ENCODE peak calls at places on chromosomes 12 and 14, in seven cellular contexts. One of them, this sample, is unnamed.

GRCh38 chr12:49034287-49034622 is 15.7 kb upstream of the PRKAG1 start:
- DNase-seq in activated B cell treated with CpG ODN at 0.5 μM for 24 hours: no peak
- DNase-seq in cardiac fibroblast: no peak
- DNase-seq in lower leg skin: no peak
- DNase-seq in body of pancreas: no peak
- DNase-seq in heart left ventricle: no peak
- DNase-seq in RWPE1: no peak
- DNase-seq in this sample: no peak

GRCh38 chr12:90546511-90546910 is 408.5 kb downstream of the CCER1 start:
- DNase-seq in activated B cell treated with CpG ODN at 0.5 μM for 24 hours: no peak
- DNase-seq in cardiac fibroblast: no peak
- DNase-seq in lower leg skin: no peak
- DNase-seq in body of pancreas: no peak
- DNase-seq in heart left ventricle: no peak
- DNase-seq in RWPE1: no peak
- DNase-seq in this sample: no peak

GRCh38 chr14:73427516-73428264 is 30.7 kb downstream of the NUMB start:
- DNase-seq in activated B cell treated with CpG ODN at 0.5 μM for 24 hours: no peak
- DNase-seq in cardiac fibroblast: no peak
- DNase-seq in lower leg skin: no peak
- DNase-seq in body of pancreas: no peak
- DNase-seq in heart left ventricle: no peak
- DNase-seq in RWPE1: no peak
- DNase-seq in this sample: no peak

GRCh38 chr14:89408907-89409675 is 7.9 kb downstream of the FOXN3 start:
- DNase-seq in activated B cell treated with CpG ODN at 0.5 μM for 24 hours: no peak
- DNase-seq in cardiac fibroblast: peak; percentile 44
- DNase-seq in lower leg skin: peak; percentile 66
- DNase-seq in body of pancreas: no peak
- DNase-seq in heart left ventricle: no peak
- DNase-seq in RWPE1: peak; percentile 75
- DNase-seq in this sample: no peak

GRCh38 chr14:96096639-96097610 is 57.8 kb downstream of the C14orf132 start:
- DNase-seq in activated B cell treated with CpG ODN at 0.5 μM for 24 hours: no peak
- DNase-seq in cardiac fibroblast: no peak
- DNase-seq in lower leg skin: no peak
- DNase-seq in body of pancreas: no peak
- DNase-seq in heart left ventricle: no peak
- DNase-seq in RWPE1: no peak
- DNase-seq in this sample: no peak

GRCh38 chr12:126248871-126249403 is 1183.7 kb downstream of the AACS start:
- DNase-seq in activated B cell treated with CpG ODN at 0.5 μM for 24 hours: no peak
- DNase-seq in cardiac fibroblast: peak; percentile 0
- DNase-seq in lower leg skin: no peak
- DNase-seq in body of pancreas: no peak
- DNase-seq in heart left ventricle: no peak
- DNase-seq in RWPE1: no peak
- DNase-seq in this sample: no peak

GRCh38 chr12:102481705-102482104 is 1.3 kb upstream of the IGF1 start:
- DNase-seq in activated B cell treated with CpG ODN at 0.5 μM for 24 hours: no peak
- DNase-seq in cardiac fibroblast: no peak
- DNase-seq in lower leg skin: no peak
- DNase-seq in body of pancreas: no peak
- DNase-seq in heart left ventricle: no peak
- DNase-seq in RWPE1: no peak
- DNase-seq in this sample: no peak

GRCh38 chr14:94360945-94361565 is 27.3 kb downstream of the SERPINA1 start:
- DNase-seq in activated B cell treated with CpG ODN at 0.5 μM for 24 hours: no peak
- DNase-seq in cardiac fibroblast: no peak
- DNase-seq in lower leg skin: no peak
- DNase-seq in body of pancreas: no peak
- DNase-seq in heart left ventricle: no peak
- DNase-seq in RWPE1: no peak
- DNase-seq in this sample: no peak

GRCh38 chr12:8078916-8079315 is 3.2 kb upstream of the NECAP1 start:
- DNase-seq in activated B cell treated with CpG ODN at 0.5 μM for 24 hours: no peak
- DNase-seq in cardiac fibroblast: no peak
- DNase-seq in lower leg skin: no peak
- DNase-seq in body of pancreas: no peak
- DNase-seq in heart left ventricle: no peak
- DNase-seq in RWPE1: no peak
- DNase-seq in this sample: no peak

DNA sequence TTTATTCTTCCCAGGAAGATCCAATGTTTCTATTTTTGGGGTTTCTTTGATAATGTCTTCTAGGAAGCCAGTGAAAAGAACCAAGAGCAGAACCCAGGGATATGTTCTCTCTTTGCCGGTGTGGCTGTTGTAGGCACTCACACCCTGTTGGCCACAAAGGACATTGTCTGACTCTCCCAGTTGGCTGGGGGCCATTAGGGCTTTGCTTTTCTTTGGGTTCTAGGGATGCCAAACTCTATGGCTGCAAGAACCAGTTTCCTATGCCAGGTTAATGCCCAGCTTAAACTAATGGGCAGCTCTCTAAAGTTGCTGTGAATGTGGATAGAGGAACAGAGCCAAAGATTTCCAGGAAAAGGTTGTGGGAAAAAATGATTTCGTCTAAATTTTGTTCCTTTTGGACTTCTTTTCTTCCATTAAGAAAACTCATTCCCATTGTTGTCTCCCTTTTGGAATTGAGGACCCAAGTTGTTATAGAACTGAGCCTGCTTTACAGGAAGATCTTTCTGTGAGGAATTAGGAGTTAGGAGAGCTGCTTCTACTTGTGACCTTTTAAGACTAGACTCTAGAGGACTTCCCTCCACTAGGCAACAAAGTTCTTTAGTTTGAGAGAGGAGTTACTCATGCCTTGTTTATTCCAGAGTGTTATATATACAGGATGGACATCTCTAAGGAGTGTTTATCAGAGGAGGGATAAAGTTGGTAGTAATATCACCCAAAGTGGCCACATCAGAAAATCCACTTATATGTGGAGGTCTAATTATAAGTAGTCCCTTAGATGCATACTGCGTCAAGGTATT is 13.1 kb downstream of the COPZ1 start:
- DNase-seq in activated B cell treated with CpG ODN at 0.5 μM for 24 hours: no peak
- DNase-seq in cardiac fibroblast: no peak
- DNase-seq in lower leg skin: no peak
- DNase-seq in body of pancreas: peak; percentile 52
- DNase-seq in heart left ventricle: no peak
- DNase-seq in RWPE1: no peak
- DNase-seq in this sample: no peak
- TF ChIP-seq CTCF in activated B cell treated with CpG ODN at 0.5 μM for 24 hours: no peak
- TF ChIP-seq CTCF in cardiac fibroblast: peak; percentile 3
- TF ChIP-seq CTCF in lower leg skin: no peak
- TF ChIP-seq CTCF in body of pancreas: no peak
- TF ChIP-seq CTCF in heart left ventricle: peak; percentile 3
- TF ChIP-seq CTCF in RWPE1: no peak
- TF ChIP-seq CTCF in this sample: no peak

GRCh38 chr12:56804169-56804568 is 41.0 kb downstream of the HSD17B6 start:
- DNase-seq in activated B cell treated with CpG ODN at 0.5 μM for 24 hours: no peak
- DNase-seq in cardiac fibroblast: no peak
- DNase-seq in lower leg skin: no peak
- DNase-seq in body of pancreas: no peak
- DNase-seq in heart left ventricle: no peak
- DNase-seq in RWPE1: no peak
- DNase-seq in this sample: no peak

GRCh38 chr12:56804684-56805083 is 41.6 kb downstream of the HSD17B6 start:
- DNase-seq in activated B cell treated with CpG ODN at 0.5 μM for 24 hours: no peak
- DNase-seq in cardiac fibroblast: no peak
- DNase-seq in lower leg skin: no peak
- DNase-seq in body of pancreas: no peak
- DNase-seq in heart left ventricle: no peak
- DNase-seq in RWPE1: no peak
- DNase-seq in this sample: no peak

GRCh38 chr12:56800221-56800620 is 37.1 kb downstream of the HSD17B6 start:
- DNase-seq in activated B cell treated with CpG ODN at 0.5 μM for 24 hours: no peak
- DNase-seq in cardiac fibroblast: no peak
- DNase-seq in lower leg skin: no peak
- DNase-seq in body of pancreas: no peak
- DNase-seq in heart left ventricle: no peak
- DNase-seq in RWPE1: no peak
- DNase-seq in this sample: no peak

GRCh38 chr12:56803750-56804149 is 40.6 kb downstream of the HSD17B6 start:
- DNase-seq in activated B cell treated with CpG ODN at 0.5 μM for 24 hours: no peak
- DNase-seq in cardiac fibroblast: no peak
- DNase-seq in lower leg skin: no peak
- DNase-seq in body of pancreas: no peak
- DNase-seq in heart left ventricle: peak; percentile 41
- DNase-seq in RWPE1: no peak
- DNase-seq in this sample: no peak

GRCh38 chr12:56801661-56802622 is 38.8 kb downstream of the HSD17B6 start:
- DNase-seq in activated B cell treated with CpG ODN at 0.5 μM for 24 hours: no peak
- DNase-seq in cardiac fibroblast: no peak
- DNase-seq in lower leg skin: no peak
- DNase-seq in body of pancreas: no peak
- DNase-seq in heart left ventricle: no peak
- DNase-seq in RWPE1: no peak
- DNase-seq in this sample: no peak
- TF ChIP-seq CTCF in activated B cell treated with CpG ODN at 0.5 μM for 24 hours: no peak
- TF ChIP-seq CTCF in cardiac fibroblast: no peak
- TF ChIP-seq CTCF in lower leg skin: no peak
- TF ChIP-seq CTCF in body of pancreas: no peak
- TF ChIP-seq CTCF in heart left ventricle: no peak
- TF ChIP-seq CTCF in RWPE1: no peak
- TF ChIP-seq CTCF in this sample: no peak

DNA sequence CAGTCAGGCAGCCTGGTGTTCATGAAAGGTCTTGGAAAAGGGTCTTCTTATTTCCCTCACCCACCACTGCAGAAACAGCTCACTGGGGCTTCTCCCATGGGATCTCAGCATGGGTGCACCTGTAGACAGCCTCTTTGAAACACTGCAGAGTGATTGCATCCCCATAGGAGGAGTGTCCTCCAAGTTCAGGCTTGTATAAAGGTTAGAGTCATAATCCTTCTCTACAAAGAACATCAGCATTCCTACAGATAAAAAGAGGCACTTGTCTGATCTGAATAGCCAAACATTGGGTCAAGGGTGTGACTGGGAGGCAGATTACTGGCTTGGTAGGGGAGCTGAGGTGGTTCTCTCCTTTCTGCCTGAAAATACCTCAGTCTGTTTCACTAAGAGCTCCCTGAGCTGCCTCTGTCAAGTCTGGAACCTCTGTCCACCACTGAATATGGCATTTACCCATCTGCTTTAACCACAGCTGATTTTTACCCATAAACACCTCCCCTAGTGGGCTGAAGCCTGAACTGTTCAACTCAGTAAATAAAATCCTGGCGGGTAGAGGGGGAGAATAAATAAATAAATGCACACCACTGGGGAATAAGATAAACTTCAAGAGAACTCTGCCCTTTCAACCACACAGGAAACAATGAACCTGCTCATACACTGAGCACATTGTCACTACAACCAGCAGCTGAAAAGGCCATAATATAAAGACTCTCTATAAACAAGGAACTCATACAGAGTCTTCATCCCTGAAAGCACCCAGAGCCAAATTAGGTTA is 120.7 kb upstream of the SCAF11 start:
- DNase-seq in activated B cell treated with CpG ODN at 0.5 μM for 24 hours: no peak
- DNase-seq in cardiac fibroblast: no peak
- DNase-seq in lower leg skin: no peak
- DNase-seq in body of pancreas: no peak
- DNase-seq in heart left ventricle: no peak
- DNase-seq in RWPE1: no peak
- DNase-seq in this sample: no peak
- TF ChIP-seq CTCF in activated B cell treated with CpG ODN at 0.5 μM for 24 hours: no peak
- TF ChIP-seq CTCF in cardiac fibroblast: peak; percentile 11
- TF ChIP-seq CTCF in lower leg skin: no peak
- TF ChIP-seq CTCF in body of pancreas: no peak
- TF ChIP-seq CTCF in heart left ventricle: no peak
- TF ChIP-seq CTCF in RWPE1: no peak
- TF ChIP-seq CTCF in this sample: no peak

GRCh38 chr14:67517083-67517482 is 16.0 kb upstream of the PLEKHH1 start:
- DNase-seq in activated B cell treated with CpG ODN at 0.5 μM for 24 hours: no peak
- DNase-seq in cardiac fibroblast: peak; percentile 42
- DNase-seq in lower leg skin: no peak
- DNase-seq in body of pancreas: peak; percentile 65
- DNase-seq in heart left ventricle: no peak
- DNase-seq in RWPE1: no peak
- DNase-seq in this sample: no peak
- TF ChIP-seq CTCF in activated B cell treated with CpG ODN at 0.5 μM for 24 hours: no peak
- TF ChIP-seq CTCF in cardiac fibroblast: no peak
- TF ChIP-seq CTCF in lower leg skin: no peak
- TF ChIP-seq CTCF in body of pancreas: peak; percentile 34
- TF ChIP-seq CTCF in heart left ventricle: no peak
- TF ChIP-seq CTCF in RWPE1: no peak
- TF ChIP-seq CTCF in this sample: no peak

GRCh38 chr12:20549115-20549719 is 145.9 kb upstream of the SLCO1C1 start:
- DNase-seq in activated B cell treated with CpG ODN at 0.5 μM for 24 hours: no peak
- DNase-seq in cardiac fibroblast: peak; percentile 75
- DNase-seq in lower leg skin: no peak
- DNase-seq in body of pancreas: no peak
- DNase-seq in heart left ventricle: peak; percentile 29
- DNase-seq in RWPE1: peak; percentile 1
- DNase-seq in this sample: peak; percentile 31
- TF ChIP-seq CTCF in activated B cell treated with CpG ODN at 0.5 μM for 24 hours: no peak
- TF ChIP-seq CTCF in cardiac fibroblast: peak; percentile 79
- TF ChIP-seq CTCF in lower leg skin: no peak
- TF ChIP-seq CTCF in body of pancreas: peak; percentile 25
- TF ChIP-seq CTCF in heart left ventricle: peak; percentile 58
- TF ChIP-seq CTCF in RWPE1: no peak
- TF ChIP-seq CTCF in this sample: peak; percentile 43

DNA sequence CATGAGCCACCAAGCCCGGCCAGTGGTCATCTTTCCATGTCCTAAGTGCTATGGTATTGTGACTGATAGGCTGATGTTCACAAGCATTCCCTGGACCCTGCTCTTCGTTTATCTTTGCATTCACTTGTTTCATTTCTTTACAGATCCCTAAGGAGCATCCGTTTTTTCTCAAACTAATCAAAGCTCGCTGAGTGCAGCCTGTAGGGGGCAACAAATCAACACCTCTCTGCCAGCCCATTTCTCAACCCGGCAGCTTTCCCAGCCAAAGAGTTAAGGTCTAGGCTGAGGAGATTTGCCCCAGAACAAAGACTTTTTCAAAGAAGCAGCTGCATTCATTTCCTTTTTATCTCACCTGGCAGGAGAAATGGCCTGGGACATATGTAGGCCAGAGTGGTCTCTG is 12.1 kb downstream of the SIRT4 start:
- DNase-seq in activated B cell treated with CpG ODN at 0.5 μM for 24 hours: no peak
- DNase-seq in cardiac fibroblast: no peak
- DNase-seq in lower leg skin: no peak
- DNase-seq in body of pancreas: no peak
- DNase-seq in heart left ventricle: no peak
- DNase-seq in RWPE1: no peak
- DNase-seq in this sample: peak; percentile 23
- TF ChIP-seq CTCF in activated B cell treated with CpG ODN at 0.5 μM for 24 hours: no peak
- TF ChIP-seq CTCF in cardiac fibroblast: peak; percentile 28
- TF ChIP-seq CTCF in lower leg skin: no peak
- TF ChIP-seq CTCF in body of pancreas: peak; percentile 33
- TF ChIP-seq CTCF in heart left ventricle: no peak
- TF ChIP-seq CTCF in RWPE1: peak; percentile 20
- TF ChIP-seq CTCF in this sample: no peak